ENCODE peak calls at places on chromosomes 6 and 20, in four cellular contexts. U is effector memory CD4-positive, alpha-beta T cell; E is AG04450; C is body of pancreas. M is an unnamed sample.

GRCh38 chr20:8388707-8389106 is 256.6 kb downstream of the PLCB1 start:
- DNase-seq in E (no peak), U (no peak), C (no peak), M (no peak)

GRCh38 chr6:11653028-11653583 is 115.6 kb downstream of the TMEM170B start:
- DNase-seq in E (peak; percentile 83), C (peak; percentile 24), U (no peak), M (no peak)

GRCh38 chr6:113047932-113048331 is 700.8 kb downstream of the RFPL4B start:
- DNase-seq in U (no peak), E (no peak), C (no peak), M (no peak)

GRCh38 chr20:1177680-1178079 is 7.1 kb downstream of the TMEM74B start:
- DNase-seq in C (no peak), E (no peak), U (no peak), M (no peak)

GRCh38 chr6:145816392-145816791 is 1.8 kb upstream of the FBXO30 start:
- DNase-seq in C (no peak), E (no peak), U (no peak), M (no peak)

GRCh38 chr6:34385793-34386195 is 6.7 kb downstream of the NUDT3 start:
- DNase-seq in U (no peak), E (no peak), C (no peak), M (no peak)

GRCh38 chr6:102417368-102417767 is 1023.9 kb downstream of the GRIK2 start:
- DNase-seq in C (no peak), E (no peak), U (no peak), M (no peak)

GRCh38 chr20:48096957-48097890 is 311.9 kb upstream of the SULF2 start:
- DNase-seq in E (no peak), C (peak; percentile 82), U (no peak), M (no peak)

GRCh38 chr6:107704377-107705013 is 119.6 kb downstream of the SCML4 start:
- DNase-seq in E (no peak), U (no peak), C (no peak), M (no peak)

GRCh38 chr6:90479603-90479926 is 107.3 kb downstream of the MAP3K7 start:
- DNase-seq in U (no peak), C (no peak), E (no peak), M (no peak)

GRCh38 chr6:169254456-169255316 is 1.0 kb upstream of the THBS2 start:
- DNase-seq in C (no peak), E (no peak), U (no peak), M (no peak)

GRCh38 chr6:142531727-142532126 is 229.9 kb downstream of the ADGRG6 start:
- DNase-seq in E (no peak), U (no peak), C (no peak), M (no peak)

GRCh38 chr6:160036790-160037206 is 67.9 kb downstream of the IGF2R start:
- DNase-seq in C (no peak), E (peak; percentile 34), U (no peak), M (no peak)

GRCh38 chr20:44328428-44328827 is 8.4 kb upstream of the R3HDML start:
- DNase-seq in U (no peak), C (no peak), E (no peak), M (no peak)

GRCh38 chr20:53413188-53413631 is 180.4 kb downstream of the ZNF217 start:
- DNase-seq in E (no peak), U (peak; percentile 36), C (peak; percentile 47), M (no peak)

GRCh38 chr6:42819803-42820508 is 38.1 kb downstream of the BICRAL start:
- DNase-seq in E (no peak), U (no peak), C (peak; percentile 19), M (no peak)

GRCh38 chr20:32004963-32005362 is 5.3 kb upstream of the CCM2L start:
- DNase-seq in E (no peak), C (no peak), U (no peak), M (no peak)

GRCh38 chr6:44256291-44257006 is 879 bp downstream of the SLC35B2 start:
- DNase-seq in U (no peak), E (no peak), C (peak; percentile 37), M (no peak)

GRCh38 chr6:154302111-154302752 is 54.4 kb downstream of the IPCEF1 start:
- DNase-seq in C (no peak), E (peak; percentile 87), U (no peak), M (no peak)

GRCh38 chr20:17654649-17655285 is 27.3 kb downstream of the RRBP1 start:
- DNase-seq in E (peak; percentile 21), C (peak; percentile 38), U (no peak), M (no peak)

GRCh38 chr6:136887899-136888298 is 34.2 kb upstream of the SLC35D3 start:
- DNase-seq in U (no peak), C (no peak), E (no peak), M (no peak)
- H3K27ac ChIP-seq in U (no peak overlapping the region), C (no peak overlapping the region), E (no peak overlapping the region), M (no peak overlapping the region)

GRCh38 chr20:50308513-50309279 is 118.1 kb downstream of the CEBPB start:
- DNase-seq in E (peak; percentile 98), C (peak; percentile 85), U (no peak), M (peak; percentile 67)
- H3K4me3 ChIP-seq in E (peak overlapping the region; percentile 44), C (no peak overlapping the region), U (no peak overlapping the region), M (no peak overlapping the region)

DNA sequence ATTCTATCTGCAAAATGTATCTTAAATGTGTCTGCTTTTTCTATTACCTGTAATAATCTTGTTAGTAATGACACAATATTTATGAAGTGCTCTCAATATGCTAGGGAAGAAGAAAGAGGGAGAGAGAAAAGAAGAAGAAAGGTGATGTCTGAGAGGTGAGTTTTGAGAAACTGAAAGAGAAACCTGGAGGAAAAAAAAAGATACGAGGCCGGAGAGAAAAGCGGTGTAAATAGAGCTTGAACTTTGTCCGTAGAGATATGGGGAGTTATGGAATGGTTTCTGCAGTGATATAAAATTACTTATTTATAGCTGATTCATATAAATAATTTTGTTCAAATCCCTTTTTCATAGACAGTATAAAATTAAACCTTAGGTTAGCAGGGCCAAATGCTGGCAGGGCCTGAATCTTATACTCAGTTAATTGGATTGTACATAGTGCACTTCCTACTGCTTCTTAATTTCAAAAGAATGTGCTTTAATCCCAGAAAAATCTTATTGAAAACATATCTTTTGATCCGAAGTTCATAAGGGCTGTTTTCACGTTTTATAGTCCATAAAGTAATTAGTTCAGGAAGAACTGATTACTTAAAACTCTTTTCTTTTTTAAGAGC is 43.0 kb downstream of the MYB start:
- DNase-seq in U (no peak), C (no peak), E (no peak), M (no peak)
- H3K27ac ChIP-seq in U (peak overlapping the region; percentile 3), C (no peak overlapping the region), E (no peak overlapping the region), M (no peak overlapping the region)

DNA sequence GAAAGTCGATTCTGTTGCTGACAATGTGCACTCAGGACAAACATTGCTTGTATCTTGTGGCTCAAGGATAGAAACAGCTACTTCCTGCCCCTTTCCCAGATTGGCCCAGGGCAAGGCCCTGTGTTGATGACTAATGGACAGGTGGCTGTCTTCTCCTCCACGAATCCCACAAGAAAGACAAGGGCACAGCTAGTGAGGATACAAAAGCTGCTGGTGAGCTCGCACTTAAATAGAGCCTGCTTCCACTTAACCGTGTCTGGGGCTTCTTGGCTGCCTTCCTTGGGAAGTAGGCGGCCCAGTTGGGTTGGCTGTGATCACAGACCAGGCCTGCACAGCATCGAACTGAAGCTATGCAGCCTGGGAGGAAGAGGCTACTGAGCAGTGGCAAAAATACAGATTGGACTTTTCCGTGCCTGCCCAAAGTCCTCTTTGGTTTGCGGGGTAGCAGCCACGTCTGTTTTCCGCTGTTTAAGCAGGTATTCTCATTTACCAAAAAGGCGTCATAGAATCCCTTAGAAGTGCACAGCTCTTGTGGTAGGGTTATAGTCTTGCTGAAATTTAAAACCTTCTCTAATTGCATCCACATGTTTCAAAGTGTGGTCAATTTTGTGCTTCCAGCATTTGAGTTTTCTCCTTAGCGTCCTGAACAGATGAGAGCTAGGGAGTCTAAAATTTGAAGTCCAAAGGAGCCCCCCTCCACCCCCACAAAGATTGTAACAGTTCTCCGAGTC is 23.1 kb upstream of the NAA20 start:
- DNase-seq in E (no peak), U (no peak), C (no peak), M (no peak)
- H3K4me3 ChIP-seq in E (no peak overlapping the region), U (no peak overlapping the region), C (no peak overlapping the region), M (no peak overlapping the region)

GRCh38 chr6:170404697-170405096 is 98.1 kb downstream of the FAM120B start:
- DNase-seq in U (no peak), C (no peak), E (no peak), M (no peak)
- H3K27ac ChIP-seq in U (no peak overlapping the region), C (no peak overlapping the region), E (peak overlapping the region; percentile 97), M (no peak overlapping the region)

DNA sequence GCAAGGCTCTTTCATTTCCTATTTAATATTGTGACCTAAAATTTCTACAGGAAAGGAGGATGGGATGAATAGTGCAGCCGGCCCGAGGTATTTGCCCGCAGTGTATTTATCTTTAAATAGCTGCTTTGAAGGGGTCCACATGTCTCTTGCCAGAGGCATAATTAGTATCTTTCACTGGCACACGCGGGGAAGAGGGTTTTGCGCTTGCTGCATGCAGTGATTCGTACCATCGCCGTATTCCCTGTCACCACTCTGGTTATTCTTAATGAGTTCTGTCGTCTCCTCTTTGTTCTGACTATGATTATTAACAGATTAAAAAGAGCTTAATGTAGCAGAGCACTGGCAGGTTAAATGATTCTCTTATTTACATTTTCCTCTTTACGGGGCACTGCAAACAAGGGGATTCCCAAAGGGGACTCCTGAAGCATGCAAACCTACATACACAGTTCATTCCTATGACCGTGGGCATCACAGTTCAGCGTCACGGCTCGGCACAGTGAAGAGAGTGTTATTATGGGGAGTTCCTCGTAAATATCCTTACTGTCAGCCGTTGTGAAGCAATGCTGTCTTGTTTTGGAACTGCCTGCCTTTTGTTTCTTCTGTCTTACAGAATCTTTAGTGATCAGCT is 204.8 kb downstream of the DTNBP1 start:
- DNase-seq in C (no peak), E (no peak), U (no peak), M (no peak)
- H3K4me3 ChIP-seq in C (no peak overlapping the region), E (no peak overlapping the region), U (no peak overlapping the region), M (peak overlapping the region; percentile 27)